ENCODE peak calls at places on chromosome 2, in eight cellular contexts. L, A, O, W, I, E, S and C are unnamed samples.

GRCh38 chr2:215903208-215903607 is 110.1 kb downstream of the MREG start:
- DNase-seq in W (no peak), L (no peak), S (no peak), O (peak), A (no peak), E (no peak), I (no peak), C (no peak)

GRCh38 chr2:236661064-236661761 is 91.6 kb downstream of the ACKR3 start:
- DNase-seq in W (peak), O (peak), E (no peak), S (no peak), I (no peak), A (no peak), L (peak), C (no peak)

GRCh38 chr2:95372845-95373244 is 29.7 kb upstream of the FAHD2A start:
- DNase-seq in E (no peak), I (peak), S (peak), W (no peak), L (no peak), O (no peak), A (no peak), C (no peak)

GRCh38 chr2:144183744-144184143 is 336.2 kb downstream of the ZEB2 start:
- DNase-seq in W (peak), A (no peak), O (peak), E (no peak), I (no peak), S (no peak), L (no peak), C (no peak)

GRCh38 chr2:204078003-204078698 is 141.6 kb downstream of the ICOS start:
- DNase-seq in S (no peak), E (no peak), W (no peak), O (no peak), L (no peak), A (no peak), I (no peak), C (no peak)

GRCh38 chr2:216559625-216560156 is 61.0 kb downstream of the RPL37A start:
- DNase-seq in E (no peak), I (no peak), O (no peak), S (no peak), W (peak), A (no peak), L (no peak), C (no peak)

GRCh38 chr2:152632736-152633135 is 84.5 kb downstream of the PRPF40A start:
- DNase-seq in S (no peak), A (no peak), I (no peak), O (no peak), E (no peak), L (no peak), W (no peak), C (no peak)

GRCh38 chr2:232321156-232321816 is 57.3 kb upstream of the ALPP start:
- DNase-seq in E (no peak), I (no peak), S (no peak), L (no peak), A (no peak), O (no peak), W (no peak), C (no peak)

GRCh38 chr2:159265171-159265576 is 21.3 kb downstream of the WDSUB1 start:
- DNase-seq in W (peak), I (no peak), S (no peak), A (no peak), E (no peak), O (peak), L (peak), C (no peak)

GRCh38 chr2:109255594-109255993 is 126.6 kb downstream of the SH3RF3 start:
- DNase-seq in S (no peak), O (no peak), I (no peak), E (no peak), A (no peak), W (no peak), L (no peak), C (peak)

GRCh38 chr2:32289165-32290054 is 11.7 kb downstream of the YIPF4 start:
- DNase-seq in W (peak), I (no peak), L (peak), S (no peak), A (no peak), E (no peak), O (peak), C (no peak)

GRCh38 chr2:65204461-65205230 is 23.0 kb upstream of the ACTR2 start:
- DNase-seq in I (no peak), O (peak), A (no peak), L (no peak), E (no peak), W (no peak), S (no peak), C (no peak)

GRCh38 chr2:147628971-147629421 is 215.8 kb upstream of the ACVR2A start:
- DNase-seq in W (no peak), I (no peak), S (no peak), O (peak), A (no peak), E (no peak), L (no peak), C (no peak)

GRCh38 chr2:98704499-98705332 is 26.2 kb downstream of the MGAT4A start:
- DNase-seq in S (peak), O (no peak), L (no peak), E (no peak), W (no peak), A (no peak), I (no peak), C (no peak)

GRCh38 chr2:13758412-13758811 is 874.1 kb upstream of the LRATD1 start:
- DNase-seq in I (no peak), W (no peak), O (no peak), S (no peak), L (no peak), A (no peak), E (no peak), C (no peak)

GRCh38 chr2:9170458-9171130 is 36.0 kb upstream of the ASAP2 start:
- DNase-seq in I (no peak), E (no peak), S (no peak), L (no peak), O (no peak), W (no peak), A (no peak), C (no peak)